ENCODE peak calls at places on chromosomes 7 and 10, in four cellular contexts. V is AG04449, K is psoas muscle, Q is nephron progenitor cell. B is an unnamed sample.

GRCh38 chr7:133135451-133135850 is 53.6 kb upstream of the CHCHD3 start:
- DNase-seq in V (no peak), K (no peak), Q (no peak), B (no peak)

GRCh38 chr7:136138991-136139390 is 161.8 kb upstream of the MTPN start:
- DNase-seq in V (no peak), K (no peak), Q (no peak), B (no peak)

GRCh38 chr7:127819975-127820778 is 168.2 kb downstream of the SND1 start:
- DNase-seq in V (no peak), K (no peak), Q (no peak), B (no peak)

GRCh38 chr10:104819731-104820130 is 178.6 kb downstream of the SORCS3 start:
- DNase-seq in V (no peak), K (no peak), Q (no peak), B (no peak)

GRCh38 chr7:4754433-4755010 is 20.9 kb upstream of the AP5Z1 start:
- DNase-seq in V (no peak), K (no peak), Q (no peak), B (no peak)

GRCh38 chr10:130513686-130514476 is 377.7 kb downstream of the GLRX3 start:
- DNase-seq in V (no peak), K (no peak), Q (no peak), B (no peak)

GRCh38 chr7:115346685-115347084 is 424.8 kb downstream of the MDFIC start:
- DNase-seq in V (no peak), K (no peak), Q (no peak), B (no peak)

GRCh38 chr7:94348142-94348541 is 46.6 kb upstream of the COL1A2 start:
- DNase-seq in V (peak; percentile 94), K (peak; percentile 25), Q (no peak), B (no peak)

GRCh38 chr7:92644406-92645113 is 54.4 kb upstream of the FAM133B start:
- DNase-seq in V (no peak), K (peak; percentile 17), Q (no peak), B (no peak)

GRCh38 chr7:75987026-75987804 is 7.2 kb downstream of the TMEM120A start:
- DNase-seq in V (no peak), K (no peak), Q (no peak), B (no peak)

GRCh38 chr7:28200598-28200997 is 20.0 kb upstream of the JAZF1 start:
- DNase-seq in V (no peak), K (no peak), Q (no peak), B (no peak)

GRCh38 chr10:32189400-32190084 is 133.3 kb upstream of the KIF5B start:
- DNase-seq in V (no peak), K (no peak), Q (no peak), B (no peak)

GRCh38 chr10:13707156-13707881 is 120.6 kb downstream of the PRPF18 start:
- DNase-seq in V (no peak), K (peak; percentile 81), Q (peak; percentile 64), B (peak; percentile 40)

GRCh38 chr7:42380411-42380810 is 143.4 kb upstream of the GLI3 start:
- DNase-seq in V (no peak), K (no peak), Q (no peak), B (no peak)

GRCh38 chr7:42389697-42390096 is 152.7 kb upstream of the GLI3 start:
- DNase-seq in V (no peak), K (no peak), Q (no peak), B (no peak)

DNA sequence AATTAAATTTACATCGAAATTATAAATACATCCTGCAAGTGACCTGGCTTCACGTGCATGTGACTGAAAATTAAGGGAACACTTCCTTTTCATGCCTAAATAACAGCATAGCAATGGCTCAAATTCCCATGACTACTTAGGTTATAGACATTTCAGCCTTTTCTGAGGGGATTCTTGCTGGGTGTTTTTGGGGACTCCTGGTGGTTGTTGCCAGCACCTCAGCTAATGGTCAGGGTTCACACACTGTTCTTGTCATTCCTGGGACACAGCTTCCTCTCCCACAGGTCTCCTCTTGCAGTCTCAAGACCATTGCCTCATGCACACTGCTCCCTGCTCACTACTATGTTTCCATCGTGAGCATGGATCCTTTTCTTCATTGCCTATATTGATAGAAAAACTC is 148.9 kb upstream of the GLI3 start:
- DNase-seq in V (no peak), K (no peak), Q (no peak), B (no peak)
- TF ChIP-seq CTCF in V (no peak), K (no peak), Q (no peak), B (no peak)

GRCh38 chr7:130733866-130734524 is at the start of gene KLF14:
- DNase-seq in V (no peak), K (peak; percentile 37), Q (peak; percentile 64), B (peak; percentile 16)

GRCh38 chr7:130736298-130736900 is 2.4 kb upstream of the KLF14 start:
- DNase-seq in V (no peak), K (no peak), Q (no peak), B (no peak)

GRCh38 chr7:130735273-130735716 is 1.3 kb upstream of the KLF14 start:
- DNase-seq in V (no peak), K (no peak), Q (no peak), B (no peak)

GRCh38 chr7:130734525-130735272 is 692 bp upstream of the KLF14 start:
- DNase-seq in V (no peak), K (no peak), Q (no peak), B (peak; percentile 9)

DNA sequence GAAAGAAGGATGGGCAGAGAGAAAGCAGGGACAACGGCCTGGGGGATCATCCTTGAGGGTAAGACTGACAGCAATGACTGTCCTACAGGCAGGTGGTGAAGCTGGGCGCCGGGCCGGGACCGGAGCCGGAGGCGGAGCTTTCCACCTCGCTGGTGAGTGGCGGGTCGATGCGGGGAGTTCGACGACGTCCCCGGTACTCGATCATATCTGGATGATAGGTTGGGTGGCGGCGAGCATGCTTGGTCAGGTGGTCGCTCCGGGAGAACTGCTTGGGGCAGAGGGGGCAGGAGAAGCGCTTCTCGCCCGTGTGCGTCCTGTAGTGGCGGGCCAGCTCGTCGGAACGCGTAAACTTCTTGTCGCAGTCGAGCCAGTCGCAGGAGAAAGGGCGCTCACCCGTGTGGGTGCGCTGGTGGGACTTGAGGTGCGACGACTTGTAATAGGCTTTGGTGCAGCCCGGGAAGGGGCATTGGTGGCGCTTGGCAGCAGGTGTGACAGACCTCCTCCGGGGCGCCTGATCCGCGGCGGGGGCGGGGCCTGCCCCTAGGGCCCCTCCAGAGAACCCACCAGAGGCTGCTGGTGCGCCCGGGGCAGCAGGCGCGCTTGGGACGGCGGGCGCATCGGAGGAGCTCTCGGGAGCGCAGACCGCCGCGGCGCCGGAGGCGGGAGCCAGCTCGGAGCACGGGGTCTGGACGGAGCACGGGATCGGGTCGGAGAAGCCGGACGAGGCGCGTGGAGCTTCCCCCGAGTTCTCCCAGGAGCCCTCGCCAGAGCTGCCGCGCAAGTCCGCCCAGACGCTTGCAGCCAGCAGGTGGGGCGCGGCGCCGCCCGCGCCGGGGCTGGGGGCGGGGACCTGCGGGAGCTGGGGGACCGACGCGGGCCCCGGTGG is 784 bp downstream of the KLF14 start:
- DNase-seq in V (no peak), K (peak; percentile 51), Q (no peak), B (peak; percentile 14)
- TF ChIP-seq CTCF in V (no peak), K (no peak), Q (no peak), B (peak; percentile 28)

GRCh38 chr10:11138634-11139033 is 121.0 kb downstream of the CELF2 start:
- DNase-seq in V (no peak), K (no peak), Q (no peak), B (no peak)

GRCh38 chr10:11142809-11143208 is 125.1 kb downstream of the CELF2 start:
- DNase-seq in V (no peak), K (no peak), Q (no peak), B (no peak)

GRCh38 chr10:11143240-11143639 is 125.6 kb downstream of the CELF2 start:
- DNase-seq in V (no peak), K (no peak), Q (no peak), B (no peak)

GRCh38 chr10:11141571-11142091 is 124.0 kb downstream of the CELF2 start:
- DNase-seq in V (no peak), K (no peak), Q (no peak), B (no peak)

DNA sequence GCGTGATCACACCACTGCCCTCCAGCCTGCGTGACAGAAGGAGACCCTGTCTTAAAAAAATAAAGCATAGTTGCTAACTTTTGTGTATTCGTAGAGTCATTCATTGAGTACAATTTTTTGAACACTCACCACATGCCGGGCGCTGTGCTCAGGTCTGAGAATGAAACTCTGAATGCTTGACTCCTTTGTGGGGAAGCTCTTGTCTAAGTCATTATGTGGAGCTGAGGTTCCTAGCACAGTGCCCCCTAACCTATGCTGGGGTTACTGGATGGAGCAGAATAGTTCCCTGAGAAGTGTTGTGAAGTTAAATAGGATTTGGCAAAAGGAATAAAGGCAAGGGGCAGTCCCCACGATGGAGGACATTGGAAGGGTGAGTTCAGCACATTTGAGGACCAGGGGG is 123.3 kb downstream of the CELF2 start:
- DNase-seq in V (no peak), K (no peak), Q (no peak), B (no peak)
- TF ChIP-seq CTCF in V (no peak), K (no peak), Q (no peak), B (no peak)

DNA sequence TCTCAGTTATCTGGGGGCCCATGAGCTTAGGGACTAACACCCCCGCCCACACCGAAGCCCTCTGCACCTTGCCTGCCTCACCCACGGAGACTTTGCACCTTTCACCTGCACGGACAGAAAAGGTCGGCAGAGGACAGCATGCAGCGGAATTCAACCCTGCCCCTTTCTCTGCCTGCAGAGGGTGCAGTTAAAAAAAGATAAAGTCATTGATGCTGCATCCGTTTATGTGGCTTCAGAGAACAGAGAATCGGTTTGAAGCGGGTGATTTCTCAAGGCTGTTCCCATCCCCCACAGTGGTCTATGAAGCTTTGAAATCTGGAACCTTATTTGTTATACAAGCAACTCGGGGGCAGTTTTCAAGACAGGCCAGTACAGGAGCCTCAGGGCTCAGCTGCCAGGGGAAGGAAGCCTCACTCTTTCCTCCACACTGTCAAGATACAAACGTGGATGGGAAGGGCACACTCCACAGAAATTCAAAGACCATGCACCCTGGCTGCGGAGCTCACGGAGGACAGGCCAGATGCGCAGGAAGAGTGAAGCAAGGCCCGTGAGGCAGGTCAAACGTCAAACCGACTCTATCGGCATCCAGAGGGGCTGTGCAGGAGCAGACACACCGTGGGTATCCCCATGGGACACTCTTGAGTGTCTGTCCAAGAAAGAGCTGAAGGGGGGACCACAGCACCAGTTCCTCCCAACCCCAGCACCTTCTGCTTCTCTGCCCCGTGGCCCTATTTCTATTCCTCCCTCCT is 66.3 kb downstream of the INSIG1 start:
- DNase-seq in V (no peak), K (no peak), Q (no peak), B (no peak)
- TF ChIP-seq CTCF in V (no peak), K (no peak), Q (no peak), B (no peak)

B was measured in neural crest cell.